ENCODE peak calls at places on chromosomes 5 and 9, in eight cellular contexts. I, Z, R, M, C, L, Q and S are unnamed samples.

GRCh38 chr5:67238191-67238590 is 41.6 kb upstream of the CD180 start:
- DNase-seq in I (no peak), Z (no peak), R (peak), M (no peak), C (no peak), L (peak), Q (no peak), S (no peak)

GRCh38 chr5:177371705-177372533 is 12.3 kb upstream of the SLC34A1 start:
- DNase-seq in I (no peak), Z (no peak), R (no peak), M (no peak), C (no peak), L (no peak), Q (no peak), S (no peak)

GRCh38 chr9:125634040-125634717 is 72.8 kb downstream of the MAPKAP1 start:
- DNase-seq in I (no peak), Z (no peak), R (peak), M (no peak), C (no peak), L (no peak), Q (no peak), S (peak)

GRCh38 chr9:99840061-99840460 is 18.4 kb downstream of the NR4A3 start:
- DNase-seq in I (no peak), Z (no peak), R (no peak), M (no peak), C (no peak), L (no peak), Q (no peak), S (no peak)

GRCh38 chr5:17679597-17680187 is 45.4 kb downstream of the TAF11L14 start:
- DNase-seq in I (no peak), Z (no peak), R (no peak), M (no peak), C (no peak), L (no peak), Q (no peak), S (no peak)

GRCh38 chr9:131620764-131621520 is 75.6 kb downstream of the PRRT1B start:
- DNase-seq in I (peak), Z (no peak), R (no peak), M (no peak), C (no peak), L (no peak), Q (peak), S (no peak)

GRCh38 chr5:181052526-181052927 is 12.5 kb downstream of the BTNL9 start:
- DNase-seq in I (peak), Z (no peak), R (no peak), M (no peak), C (no peak), L (no peak), Q (no peak), S (peak)

GRCh38 chr9:114677418-114677817 is 4.6 kb downstream of the TEX48 start:
- DNase-seq in I (no peak), Z (no peak), R (peak), M (peak), C (no peak), L (peak), Q (no peak), S (peak)

GRCh38 chr5:83608122-83608521 is 112.5 kb downstream of the HAPLN1 start:
- DNase-seq in I (no peak), Z (no peak), R (peak), M (peak), C (peak), L (peak), Q (peak), S (peak)

GRCh38 chr5:31355337-31355736 is 161.9 kb downstream of the CDH6 start:
- DNase-seq in I (no peak), Z (no peak), R (no peak), M (no peak), C (no peak), L (no peak), Q (no peak), S (no peak)

GRCh38 chr5:107104774-107105050 is 566.0 kb downstream of the EFNA5 start:
- DNase-seq in I (no peak), Z (no peak), R (no peak), M (no peak), C (no peak), L (peak), Q (peak), S (no peak)

GRCh38 chr5:163578652-163579051 is 73.2 kb downstream of the MAT2B start:
- DNase-seq in I (no peak), Z (no peak), R (no peak), M (no peak), C (no peak), L (no peak), Q (no peak), S (no peak)

GRCh38 chr5:137880313-137880712 is 8.9 kb upstream of the PKD2L2 start:
- DNase-seq in I (no peak), Z (no peak), R (no peak), M (no peak), C (no peak), L (no peak), Q (no peak), S (no peak)

DNA sequence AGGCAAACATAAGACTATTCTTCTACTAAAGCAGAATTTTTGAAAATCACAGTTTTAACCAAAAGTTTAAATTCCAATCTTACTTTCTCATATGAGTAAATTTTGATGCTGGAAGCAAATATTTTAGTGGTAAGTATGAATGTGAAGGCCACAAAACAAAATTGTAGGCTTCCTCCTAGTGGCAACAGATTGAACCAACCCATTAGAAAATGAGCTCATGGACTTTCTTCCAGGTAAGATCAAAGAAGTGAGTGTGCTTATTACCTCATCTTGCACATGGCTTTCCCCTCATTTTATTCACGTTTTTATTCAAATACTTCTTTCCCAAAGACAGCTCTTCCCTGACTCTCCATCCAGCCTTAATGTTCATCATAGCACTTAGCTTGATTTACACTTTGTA is 16.5 kb upstream of the RLN2 start:
- DNase-seq in I (no peak), Z (no peak), R (peak), M (no peak), C (no peak), L (no peak), Q (no peak), S (no peak)
- TF ChIP-seq CTCF in I (no peak), Z (no peak), R (peak), M (peak), C (no peak), L (no peak), Q (no peak), S (peak)

DNA sequence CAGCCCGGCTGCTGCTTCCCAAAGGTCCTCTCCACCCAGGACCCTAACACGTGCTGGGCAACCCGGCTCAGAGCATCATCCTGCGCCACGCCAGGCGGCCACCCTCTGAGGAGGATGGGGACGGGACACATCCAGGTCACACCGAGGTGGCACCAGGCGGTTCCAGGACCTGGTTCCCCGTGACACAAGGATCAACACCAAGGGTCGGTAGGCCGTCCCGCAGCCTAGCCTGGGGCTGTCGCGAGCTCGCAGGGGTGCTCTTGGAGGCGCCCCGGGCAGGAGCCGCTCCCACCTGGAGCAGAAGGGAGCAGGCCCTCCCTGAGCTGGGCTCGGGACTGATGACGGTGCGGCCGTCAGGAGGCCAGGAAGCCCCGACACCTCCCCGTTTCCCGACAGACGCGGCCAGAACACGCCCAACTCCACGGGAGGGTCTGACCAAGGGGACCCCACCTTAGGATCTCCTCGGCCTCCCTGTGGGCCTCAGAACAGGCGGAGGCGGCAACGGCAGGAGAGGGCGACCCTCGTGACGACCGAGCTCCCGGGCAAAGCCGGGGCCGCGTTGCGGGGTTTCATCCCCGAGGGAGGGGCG is 6.3 kb downstream of the EXD3 start:
- DNase-seq in I (no peak), Z (no peak), R (no peak), M (no peak), C (no peak), L (no peak), Q (no peak), S (no peak)
- H3K4me3 ChIP-seq in I (no peak), Z (no peak), R (no peak), M (no peak), C (no peak), L (no peak), Q (no peak), S (no peak)

GRCh38 chr9:112971415-112971814 is 40.6 kb downstream of the ZNF883 start:
- DNase-seq in I (no peak), Z (no peak), R (peak), M (peak), C (no peak), L (peak), Q (peak), S (peak)
- TF ChIP-seq CTCF in I (no peak), Z (no peak), R (peak), M (peak), C (no peak), L (peak), Q (peak), S (peak)

GRCh38 chr5:141349917-141350619 is at the start of gene PCDHGB1:
- DNase-seq in I (no peak), Z (no peak), R (peak), M (peak), C (no peak), L (no peak), Q (peak), S (peak)
- H3K4me3 ChIP-seq in I (peak), Z (no peak), R (peak), M (peak), C (no peak), L (no peak), Q (peak), S (peak)

GRCh38 chr5:39716532-39716971 is 291.8 kb upstream of the DAB2 start:
- DNase-seq in I (no peak), Z (no peak), R (peak), M (peak), C (peak), L (peak), Q (peak), S (peak)
- TF ChIP-seq CTCF in I (peak), Z (no peak), R (peak), M (peak), C (peak), L (peak), Q (peak), S (peak)

GRCh38 chr9:36280989-36281388 is 22.7 kb upstream of the GNE start:
- DNase-seq in I (no peak), Z (no peak), R (no peak), M (no peak), C (no peak), L (no peak), Q (no peak), S (no peak)

GRCh38 chr9:36275060-36275459 is 16.8 kb upstream of the GNE start:
- DNase-seq in I (no peak), Z (no peak), R (no peak), M (no peak), C (no peak), L (no peak), Q (no peak), S (no peak)

GRCh38 chr9:36276254-36276653 is 18.0 kb upstream of the GNE start:
- DNase-seq in I (no peak), Z (no peak), R (no peak), M (no peak), C (no peak), L (no peak), Q (no peak), S (no peak)

GRCh38 chr9:36278243-36278642 is 20.0 kb upstream of the GNE start:
- DNase-seq in I (no peak), Z (no peak), R (no peak), M (no peak), C (no peak), L (no peak), Q (no peak), S (no peak)

DNA sequence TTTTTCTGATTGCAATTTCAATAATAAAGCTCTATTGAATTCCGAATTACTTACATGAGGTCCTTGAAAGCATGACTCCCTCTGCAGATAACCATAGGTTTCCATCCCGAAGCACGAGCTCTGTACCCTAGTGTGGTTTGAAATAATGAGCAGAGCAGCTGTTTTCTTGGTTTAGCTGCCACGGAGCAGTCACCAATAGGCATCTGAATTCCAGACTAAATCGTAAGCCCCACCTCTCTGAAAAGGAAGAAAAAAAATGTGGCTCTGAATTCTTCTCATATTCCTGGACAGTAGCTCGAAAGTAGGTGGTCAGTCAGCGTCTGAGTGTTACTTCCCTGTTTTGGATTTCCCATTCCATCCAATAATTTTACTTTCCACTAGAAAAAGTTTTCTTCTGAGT is 18.6 kb upstream of the GNE start:
- DNase-seq in I (no peak), Z (no peak), R (peak), M (peak), C (no peak), L (peak), Q (no peak), S (peak)
- H3K4me3 ChIP-seq in I (peak), Z (no peak), R (peak), M (peak), C (peak), L (no peak), Q (no peak), S (peak)